ENCODE peak calls at places on chromosomes 7 and 10, in five cellular contexts. I, Q, F, N and D are unnamed samples.

GRCh38 chr7:28701731-28702130 is 256.4 kb downstream of the TRIL start:
- DNase-seq in I (no peak), Q (no peak), F (no peak), N (no peak), D (no peak)

GRCh38 chr10:23345861-23346260 is 1.3 kb upstream of the C10orf67 start:
- DNase-seq in I (no peak), Q (no peak), F (peak; percentile 98), N (peak; percentile 82), D (no peak)

GRCh38 chr7:55526770-55527169 is 45.5 kb downstream of the VOPP1 start:
- DNase-seq in N (no peak), F (no peak), I (no peak), Q (no peak), D (no peak)

GRCh38 chr10:103733002-103733419 is 122.4 kb downstream of the SH3PXD2A start:
- DNase-seq in I (no peak), F (no peak), Q (no peak), N (no peak), D (no peak)

GRCh38 chr10:62924344-62924748 is 108.2 kb upstream of the EGR2 start:
- DNase-seq in I (no peak), N (no peak), Q (no peak), F (no peak), D (no peak)

GRCh38 chr10:11176746-11177145 is 159.1 kb downstream of the CELF2 start:
- DNase-seq in Q (no peak), F (no peak), I (no peak), N (no peak), D (no peak)

GRCh38 chr7:87128883-87129282 is 23.4 kb upstream of the DMTF1 start:
- DNase-seq in N (no peak), F (no peak), I (no peak), Q (no peak), D (no peak)

GRCh38 chr7:27936244-27937102 is 196.5 kb downstream of the TAX1BP1 start:
- DNase-seq in F (no peak), N (no peak), I (no peak), Q (no peak), D (no peak)

GRCh38 chr7:148334959-148335577 is 255.5 kb upstream of the C7orf33 start:
- DNase-seq in Q (no peak), I (no peak), F (peak; percentile 33), N (no peak), D (no peak)

GRCh38 chr7:1698221-1698620 is 28.1 kb downstream of the ELFN1 start:
- DNase-seq in Q (no peak), F (no peak), I (no peak), N (no peak), D (no peak)

GRCh38 chr10:116742367-116743265 is at the start of gene HSPA12A:
- DNase-seq in Q (peak; percentile 45), I (peak; percentile 71), F (peak; percentile 90), N (peak; percentile 38), D (peak; percentile 57)

GRCh38 chr7:142557971-142558582 is 191.2 kb upstream of the PRSS1 start:
- DNase-seq in Q (no peak), F (peak; percentile 84), I (peak; percentile 22), N (no peak), D (no peak)

GRCh38 chr10:78972160-78972946 is 96.4 kb upstream of the ZMIZ1 start:
- DNase-seq in N (no peak), Q (no peak), I (peak; percentile 50), F (peak; percentile 68), D (no peak)

GRCh38 chr7:18889436-18889835 is 228.0 kb downstream of the TWIST1 start:
- DNase-seq in N (no peak), I (no peak), Q (no peak), F (no peak), D (no peak)

GRCh38 chr7:28556671-28557070 is 144.4 kb downstream of the CREB5 start:
- DNase-seq in F (no peak), N (no peak), Q (no peak), I (no peak), D (no peak)

GRCh38 chr7:67863911-67864310 is 867.3 kb downstream of the TYW1 start:
- DNase-seq in N (no peak), Q (no peak), F (no peak), I (no peak), D (no peak)

GRCh38 chr7:113731571-113731970 is 187.2 kb downstream of the PPP1R3A start:
- DNase-seq in I (no peak), Q (no peak), F (peak; percentile 32), N (no peak), D (no peak)

GRCh38 chr7:134875867-134876266 is 96.4 kb downstream of the CALD1 start:
- DNase-seq in I (no peak), Q (no peak), N (no peak), F (peak; percentile 78), D (peak; percentile 52)

GRCh38 chr10:124250506-124250905 is 157.1 kb upstream of the CHST15 start:
- DNase-seq in Q (no peak), I (no peak), N (no peak), F (no peak), D (no peak)